ENCODE peak calls at places on chromosomes 11 and 22, in nine cellular contexts. One of them, this sample, is unnamed.

GRCh38 chr11:5809905-5810792 is 1.4 kb downstream of the OR52N2 start:
- DNase-seq in AG04450: no peak
- DNase-seq in GM10248: no peak
- DNase-seq in A549: no peak
- DNase-seq in HFFc6: no peak
- DNase-seq in type B pancreatic cell: no peak
- DNase-seq in coronary artery: no peak
- DNase-seq in endodermal cell: no peak
- DNase-seq in GM13976: no peak
- DNase-seq in this sample: no peak

GRCh38 chr11:71246559-71246958 is 5.8 kb downstream of the SHANK2 start:
- DNase-seq in AG04450: no peak
- DNase-seq in GM10248: no peak
- DNase-seq in A549: no peak
- DNase-seq in HFFc6: no peak
- DNase-seq in type B pancreatic cell: no peak
- DNase-seq in coronary artery: peak
- DNase-seq in endodermal cell: peak
- DNase-seq in GM13976: no peak
- DNase-seq in this sample: no peak

GRCh38 chr22:45826520-45826919 is 150.4 kb downstream of the WNT7B start:
- DNase-seq in AG04450: no peak
- DNase-seq in GM10248: no peak
- DNase-seq in A549: no peak
- DNase-seq in HFFc6: no peak
- DNase-seq in type B pancreatic cell: no peak
- DNase-seq in coronary artery: no peak
- DNase-seq in endodermal cell: no peak
- DNase-seq in GM13976: no peak
- DNase-seq in this sample: no peak

GRCh38 chr11:15589070-15589626 is 474.4 kb downstream of the INSC start:
- DNase-seq in AG04450: no peak
- DNase-seq in GM10248: no peak
- DNase-seq in A549: no peak
- DNase-seq in HFFc6: no peak
- DNase-seq in type B pancreatic cell: no peak
- DNase-seq in coronary artery: no peak
- DNase-seq in endodermal cell: no peak
- DNase-seq in GM13976: no peak
- DNase-seq in this sample: no peak

GRCh38 chr22:47051435-47052175 is 289.2 kb downstream of the TBC1D22A start:
- DNase-seq in AG04450: no peak
- DNase-seq in GM10248: no peak
- DNase-seq in A549: no peak
- DNase-seq in HFFc6: no peak
- DNase-seq in type B pancreatic cell: no peak
- DNase-seq in coronary artery: no peak
- DNase-seq in endodermal cell: no peak
- DNase-seq in GM13976: no peak
- DNase-seq in this sample: no peak

GRCh38 chr22:23137905-23138520 is 3.8 kb downstream of the RSPH14 start:
- DNase-seq in AG04450: no peak
- DNase-seq in GM10248: peak
- DNase-seq in A549: no peak
- DNase-seq in HFFc6: no peak
- DNase-seq in type B pancreatic cell: no peak
- DNase-seq in coronary artery: no peak
- DNase-seq in endodermal cell: no peak
- DNase-seq in GM13976: peak
- DNase-seq in this sample: no peak

GRCh38 chr11:57301711-57302423 is 22.9 kb downstream of the TNKS1BP1 start:
- DNase-seq in AG04450: no peak
- DNase-seq in GM10248: no peak
- DNase-seq in A549: no peak
- DNase-seq in HFFc6: no peak
- DNase-seq in type B pancreatic cell: no peak
- DNase-seq in coronary artery: no peak
- DNase-seq in endodermal cell: no peak
- DNase-seq in GM13976: peak
- DNase-seq in this sample: no peak

GRCh38 chr22:50403701-50404101 is 60.6 kb downstream of the PPP6R2 start:
- DNase-seq in AG04450: no peak
- DNase-seq in GM10248: no peak
- DNase-seq in A549: no peak
- DNase-seq in HFFc6: no peak
- DNase-seq in type B pancreatic cell: no peak
- DNase-seq in coronary artery: no peak
- DNase-seq in endodermal cell: no peak
- DNase-seq in GM13976: no peak
- DNase-seq in this sample: no peak

GRCh38 chr11:61870429-61871039 is 20.8 kb downstream of the FADS3 start:
- DNase-seq in AG04450: no peak
- DNase-seq in GM10248: no peak
- DNase-seq in A549: no peak
- DNase-seq in HFFc6: no peak
- DNase-seq in type B pancreatic cell: no peak
- DNase-seq in coronary artery: no peak
- DNase-seq in endodermal cell: no peak
- DNase-seq in GM13976: no peak
- DNase-seq in this sample: peak

GRCh38 chr11:76159303-76159937 is 46.9 kb downstream of the WNT11 start:
- DNase-seq in AG04450: no peak
- DNase-seq in GM10248: no peak
- DNase-seq in A549: no peak
- DNase-seq in HFFc6: no peak
- DNase-seq in type B pancreatic cell: no peak
- DNase-seq in coronary artery: no peak
- DNase-seq in endodermal cell: no peak
- DNase-seq in GM13976: no peak
- DNase-seq in this sample: no peak

GRCh38 chr11:122097419-122098001 is 18.5 kb downstream of the BLID start:
- DNase-seq in AG04450: no peak
- DNase-seq in GM10248: no peak
- DNase-seq in A549: no peak
- DNase-seq in HFFc6: peak
- DNase-seq in type B pancreatic cell: no peak
- DNase-seq in coronary artery: no peak
- DNase-seq in endodermal cell: no peak
- DNase-seq in GM13976: no peak
- DNase-seq in this sample: no peak

GRCh38 chr22:31495343-31495742 is 993 bp upstream of the SFI1 start:
- DNase-seq in AG04450: no peak
- DNase-seq in GM10248: no peak
- DNase-seq in A549: no peak
- DNase-seq in HFFc6: no peak
- DNase-seq in type B pancreatic cell: no peak
- DNase-seq in coronary artery: no peak
- DNase-seq in endodermal cell: no peak
- DNase-seq in GM13976: no peak
- DNase-seq in this sample: no peak

GRCh38 chr22:49107561-49107960 is 720.1 kb downstream of the BRD1 start:
- DNase-seq in AG04450: no peak
- DNase-seq in GM10248: no peak
- DNase-seq in A549: no peak
- DNase-seq in HFFc6: no peak
- DNase-seq in type B pancreatic cell: no peak
- DNase-seq in coronary artery: no peak
- DNase-seq in endodermal cell: no peak
- DNase-seq in GM13976: no peak
- DNase-seq in this sample: no peak

GRCh38 chr11:18706330-18707243 is 8.0 kb downstream of the TMEM86A start:
- DNase-seq in AG04450: no peak
- DNase-seq in GM10248: peak
- DNase-seq in A549: no peak
- DNase-seq in HFFc6: no peak
- DNase-seq in type B pancreatic cell: no peak
- DNase-seq in coronary artery: no peak
- DNase-seq in endodermal cell: no peak
- DNase-seq in GM13976: peak
- DNase-seq in this sample: no peak

DNA sequence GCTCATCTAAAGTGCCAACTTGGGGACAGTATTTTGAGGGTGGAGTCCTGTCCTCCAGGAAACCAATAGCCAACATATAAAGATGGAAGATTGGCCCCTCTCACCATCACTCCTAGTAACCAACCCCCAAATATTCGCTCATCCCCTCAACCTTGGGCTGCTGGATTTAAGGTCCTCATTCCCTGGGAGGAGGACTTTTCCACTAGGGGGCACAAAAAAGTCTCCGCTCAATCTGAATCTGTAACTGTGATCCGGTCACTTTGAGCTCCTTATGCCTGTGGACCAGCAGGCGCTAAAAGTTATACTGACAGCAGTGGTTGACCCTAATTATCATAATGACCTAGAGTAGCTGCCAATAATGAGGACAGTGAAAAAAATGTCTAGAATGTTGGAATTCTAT is 20.5 kb upstream of the CLPB start:
- DNase-seq in AG04450: no peak
- DNase-seq in GM10248: no peak
- DNase-seq in A549: no peak
- DNase-seq in HFFc6: no peak
- DNase-seq in type B pancreatic cell: no peak
- DNase-seq in coronary artery: no peak
- DNase-seq in endodermal cell: no peak
- DNase-seq in GM13976: no peak
- DNase-seq in this sample: no peak
- TF ChIP-seq CTCF in AG04450: peak
- TF ChIP-seq CTCF in GM10248: no peak
- TF ChIP-seq CTCF in A549: peak
- TF ChIP-seq CTCF in HFFc6: peak
- TF ChIP-seq CTCF in type B pancreatic cell: no peak
- TF ChIP-seq CTCF in coronary artery: no peak
- TF ChIP-seq CTCF in endodermal cell: peak
- TF ChIP-seq CTCF in GM13976: no peak
- TF ChIP-seq CTCF in this sample: no peak

GRCh38 chr11:64223001-64223651 is 2.9 kb downstream of the TRPT1 start:
- DNase-seq in AG04450: no peak
- DNase-seq in GM10248: no peak
- DNase-seq in A549: no peak
- DNase-seq in HFFc6: no peak
- DNase-seq in type B pancreatic cell: no peak
- DNase-seq in coronary artery: no peak
- DNase-seq in endodermal cell: no peak
- DNase-seq in GM13976: no peak
- DNase-seq in this sample: no peak

GRCh38 chr11:64224891-64225607 is 937 bp downstream of the TRPT1 start:
- DNase-seq in AG04450: no peak
- DNase-seq in GM10248: no peak
- DNase-seq in A549: no peak
- DNase-seq in HFFc6: no peak
- DNase-seq in type B pancreatic cell: no peak
- DNase-seq in coronary artery: peak
- DNase-seq in endodermal cell: peak
- DNase-seq in GM13976: no peak
- DNase-seq in this sample: no peak

GRCh38 chr11:64222651-64223000 is 3.4 kb downstream of the TRPT1 start:
- DNase-seq in AG04450: no peak
- DNase-seq in GM10248: no peak
- DNase-seq in A549: no peak
- DNase-seq in HFFc6: no peak
- DNase-seq in type B pancreatic cell: no peak
- DNase-seq in coronary artery: no peak
- DNase-seq in endodermal cell: no peak
- DNase-seq in GM13976: no peak
- DNase-seq in this sample: no peak

GRCh38 chr11:64225608-64226506 is at the start of the genes NUDT22 and TRPT1:
- DNase-seq in AG04450: peak
- DNase-seq in GM10248: peak
- DNase-seq in A549: peak
- DNase-seq in HFFc6: peak
- DNase-seq in type B pancreatic cell: peak
- DNase-seq in coronary artery: peak
- DNase-seq in endodermal cell: peak
- DNase-seq in GM13976: peak
- DNase-seq in this sample: peak

GRCh38 chr11:64224151-64224890 is 1.7 kb downstream of the TRPT1 start:
- DNase-seq in AG04450: no peak
- DNase-seq in GM10248: no peak
- DNase-seq in A549: no peak
- DNase-seq in HFFc6: no peak
- DNase-seq in type B pancreatic cell: no peak
- DNase-seq in coronary artery: peak
- DNase-seq in endodermal cell: peak
- DNase-seq in GM13976: no peak
- DNase-seq in this sample: no peak
- TF ChIP-seq CTCF in AG04450: no peak
- TF ChIP-seq CTCF in GM10248: no peak
- TF ChIP-seq CTCF in A549: no peak
- TF ChIP-seq CTCF in HFFc6: no peak
- TF ChIP-seq CTCF in type B pancreatic cell: no peak
- TF ChIP-seq CTCF in coronary artery: no peak
- TF ChIP-seq CTCF in endodermal cell: no peak
- TF ChIP-seq CTCF in GM13976: no peak
- TF ChIP-seq CTCF in this sample: no peak

GRCh38 chr11:126990716-126991480 is 9.7 kb downstream of the KIRREL3 start:
- DNase-seq in AG04450: no peak
- DNase-seq in GM10248: no peak
- DNase-seq in A549: no peak
- DNase-seq in HFFc6: peak
- DNase-seq in type B pancreatic cell: no peak
- DNase-seq in coronary artery: no peak
- DNase-seq in endodermal cell: no peak
- DNase-seq in GM13976: no peak
- DNase-seq in this sample: no peak
- TF ChIP-seq CTCF in AG04450: no peak
- TF ChIP-seq CTCF in GM10248: no peak
- TF ChIP-seq CTCF in A549: no peak
- TF ChIP-seq CTCF in HFFc6: peak
- TF ChIP-seq CTCF in type B pancreatic cell: peak
- TF ChIP-seq CTCF in coronary artery: no peak
- TF ChIP-seq CTCF in endodermal cell: peak
- TF ChIP-seq CTCF in GM13976: no peak
- TF ChIP-seq CTCF in this sample: peak

GRCh38 chr11:94322501-94322900 is 18.1 kb downstream of the IZUMO1R start:
- DNase-seq in AG04450: no peak
- DNase-seq in GM10248: no peak
- DNase-seq in A549: no peak
- DNase-seq in HFFc6: no peak
- DNase-seq in type B pancreatic cell: no peak
- DNase-seq in coronary artery: no peak
- DNase-seq in endodermal cell: no peak
- DNase-seq in GM13976: no peak
- DNase-seq in this sample: no peak

GRCh38 chr11:94326947-94327346 is 22.6 kb downstream of the IZUMO1R start:
- DNase-seq in AG04450: no peak
- DNase-seq in GM10248: no peak
- DNase-seq in A549: no peak
- DNase-seq in HFFc6: no peak
- DNase-seq in type B pancreatic cell: no peak
- DNase-seq in coronary artery: no peak
- DNase-seq in endodermal cell: no peak
- DNase-seq in GM13976: no peak
- DNase-seq in this sample: no peak

GRCh38 chr11:94328587-94329080 is 24.3 kb downstream of the IZUMO1R start:
- DNase-seq in AG04450: no peak
- DNase-seq in GM10248: no peak
- DNase-seq in A549: no peak
- DNase-seq in HFFc6: no peak
- DNase-seq in type B pancreatic cell: no peak
- DNase-seq in coronary artery: no peak
- DNase-seq in endodermal cell: no peak
- DNase-seq in GM13976: no peak
- DNase-seq in this sample: no peak

GRCh38 chr11:94329501-94329900 is 25.1 kb downstream of the IZUMO1R start:
- DNase-seq in AG04450: no peak
- DNase-seq in GM10248: no peak
- DNase-seq in A549: no peak
- DNase-seq in HFFc6: no peak
- DNase-seq in type B pancreatic cell: no peak
- DNase-seq in coronary artery: no peak
- DNase-seq in endodermal cell: no peak
- DNase-seq in GM13976: no peak
- DNase-seq in this sample: no peak

GRCh38 chr11:94325681-94326080 is 21.3 kb downstream of the IZUMO1R start:
- DNase-seq in AG04450: no peak
- DNase-seq in GM10248: peak
- DNase-seq in A549: peak
- DNase-seq in HFFc6: peak
- DNase-seq in type B pancreatic cell: no peak
- DNase-seq in coronary artery: no peak
- DNase-seq in endodermal cell: peak
- DNase-seq in GM13976: peak
- DNase-seq in this sample: no peak
- TF ChIP-seq CTCF in AG04450: peak
- TF ChIP-seq CTCF in GM10248: peak
- TF ChIP-seq CTCF in A549: peak
- TF ChIP-seq CTCF in HFFc6: peak
- TF ChIP-seq CTCF in type B pancreatic cell: peak
- TF ChIP-seq CTCF in coronary artery: no peak
- TF ChIP-seq CTCF in endodermal cell: peak
- TF ChIP-seq CTCF in GM13976: peak
- TF ChIP-seq CTCF in this sample: peak

This sample was measured in osteocyte.